ENCODE peak calls at places on chromosome 4, in eight cellular contexts. U, Q, R, X, J, W, A and F are unnamed samples.

GRCh38 chr4:47535567-47536147 is 50.6 kb downstream of the ATP10D start:
- DNase-seq in U (no peak), Q (no peak), R (no peak), X (no peak), J (no peak), W (no peak), A (no peak), F (no peak)

GRCh38 chr4:147975325-147975724 is 243.4 kb downstream of the ARHGAP10 start:
- DNase-seq in U (no peak), Q (no peak), R (no peak), X (peak), J (no peak), W (no peak), A (no peak), F (peak)

GRCh38 chr4:70734168-70734954 is 12.6 kb downstream of the RUFY3 start:
- DNase-seq in U (peak), Q (peak), R (no peak), X (peak), J (no peak), W (peak), A (no peak), F (no peak)

GRCh38 chr4:55445921-55446577 is 50.3 kb downstream of the TMEM165 start:
- DNase-seq in U (peak), Q (no peak), R (no peak), X (peak), J (peak), W (no peak), A (no peak), F (peak)

GRCh38 chr4:78310056-78310731 is 241.4 kb upstream of the ANXA3 start:
- DNase-seq in U (no peak), Q (no peak), R (no peak), X (peak), J (no peak), W (no peak), A (no peak), F (no peak)

GRCh38 chr4:156778606-156779005 is 193.0 kb downstream of the PDGFC start:
- DNase-seq in U (peak), Q (no peak), R (no peak), X (peak), J (no peak), W (peak), A (no peak), F (no peak)

GRCh38 chr4:88985088-88985779 is 71.8 kb downstream of the FAM13A start:
- DNase-seq in U (peak), Q (no peak), R (no peak), X (peak), J (peak), W (no peak), A (no peak), F (peak)

GRCh38 chr4:158015241-158015640 is 157.6 kb downstream of the GASK1B start:
- DNase-seq in U (peak), Q (no peak), R (no peak), X (peak), J (no peak), W (no peak), A (no peak), F (peak)

GRCh38 chr4:24607338-24607737 is 23.0 kb upstream of the DHX15 start:
- DNase-seq in U (no peak), Q (no peak), R (no peak), X (no peak), J (no peak), W (no peak), A (no peak), F (no peak)

GRCh38 chr4:173346074-173346473 is 11.9 kb upstream of the HMGB2 start:
- DNase-seq in U (peak), Q (no peak), R (no peak), X (peak), J (no peak), W (no peak), A (no peak), F (no peak)

GRCh38 chr4:41281038-41281634 is 24.4 kb downstream of the UCHL1 start:
- DNase-seq in U (peak), Q (peak), R (peak), X (peak), J (no peak), W (peak), A (no peak), F (peak)

GRCh38 chr4:178198691-178199090 is 756.5 kb upstream of the AGA start:
- DNase-seq in U (peak), Q (no peak), R (no peak), X (no peak), J (no peak), W (no peak), A (no peak), F (no peak)

GRCh38 chr4:183563874-183564273 is 59.0 kb downstream of the ING2 start:
- DNase-seq in U (peak), Q (peak), R (no peak), X (peak), J (no peak), W (no peak), A (no peak), F (peak)

GRCh38 chr4:55757356-55758024 is 62.1 kb upstream of the EXOC1L start:
- DNase-seq in U (no peak), Q (no peak), R (no peak), X (no peak), J (no peak), W (no peak), A (no peak), F (no peak)

GRCh38 chr4:53365121-53365485 is 758 bp downstream of the SCFD2 start:
- DNase-seq in U (peak), Q (peak), R (peak), X (peak), J (no peak), W (peak), A (no peak), F (no peak)

GRCh38 chr4:74874785-74875367 is 58.0 kb upstream of the PARM1 start:
- DNase-seq in U (peak), Q (peak), R (peak), X (peak), J (peak), W (peak), A (no peak), F (peak)

GRCh38 chr4:39045791-39046221 is 13.6 kb upstream of the TMEM156 start:
- DNase-seq in U (peak), Q (no peak), R (no peak), X (no peak), J (no peak), W (peak), A (no peak), F (no peak)

GRCh38 chr4:4423706-4424498 is 37.0 kb downstream of the NSG1 start:
- DNase-seq in U (no peak), Q (no peak), R (no peak), X (no peak), J (no peak), W (no peak), A (no peak), F (no peak)

GRCh38 chr4:53478671-53479456 is 101.4 kb downstream of the FIP1L1 start:
- DNase-seq in U (peak), Q (no peak), R (no peak), X (peak), J (peak), W (no peak), A (no peak), F (peak)

GRCh38 chr4:4761128-4761991 is 98.1 kb upstream of the MSX1 start:
- DNase-seq in U (no peak), Q (no peak), R (no peak), X (no peak), J (no peak), W (peak), A (no peak), F (no peak)

GRCh38 chr4:2850966-2851782 is 7.5 kb downstream of the ADD1 start:
- DNase-seq in U (peak), Q (no peak), R (no peak), X (no peak), J (no peak), W (no peak), A (no peak), F (no peak)

GRCh38 chr4:2930821-2931764 is 32.1 kb downstream of the NOP14 start:
- DNase-seq in U (no peak), Q (no peak), R (no peak), X (no peak), J (no peak), W (no peak), A (no peak), F (no peak)

GRCh38 chr4:24912252-24913098 is at the start of gene CCDC149:
- DNase-seq in U (peak), Q (peak), R (peak), X (peak), J (no peak), W (peak), A (peak), F (peak)

GRCh38 chr4:125387770-125388169 is 73.0 kb downstream of the FAT4 start:
- DNase-seq in U (peak), Q (no peak), R (no peak), X (peak), J (no peak), W (no peak), A (no peak), F (no peak)

GRCh38 chr4:2817701-2818350 is 24.9 kb downstream of the SH3BP2 start:
- DNase-seq in U (no peak), Q (peak), R (no peak), X (peak), J (no peak), W (no peak), A (no peak), F (no peak)

GRCh38 chr4:165351359-165352130 is 24.1 kb downstream of the MSMO1 start:
- DNase-seq in U (no peak), Q (no peak), R (no peak), X (no peak), J (no peak), W (no peak), A (no peak), F (no peak)

GRCh38 chr4:8387194-8387593 is 53.3 kb downstream of the ACOX3 start:
- DNase-seq in U (no peak), Q (no peak), R (no peak), X (no peak), J (no peak), W (no peak), A (no peak), F (no peak)

GRCh38 chr4:96525901-96526300 is 686.0 kb downstream of the PDHA2 start:
- DNase-seq in U (peak), Q (no peak), R (no peak), X (no peak), J (no peak), W (no peak), A (no peak), F (no peak)

GRCh38 chr4:40227284-40227683 is 30.5 kb downstream of the RHOH start:
- DNase-seq in U (no peak), Q (peak), R (peak), X (no peak), J (peak), W (no peak), A (no peak), F (no peak)

GRCh38 chr4:13539047-13539720 is 5.1 kb downstream of the NKX3-2 start:
- DNase-seq in U (no peak), Q (no peak), R (peak), X (peak), J (no peak), W (no peak), A (no peak), F (no peak)

GRCh38 chr4:71607109-71607508 is 176.8 kb downstream of the GC start:
- DNase-seq in U (no peak), Q (no peak), R (no peak), X (no peak), J (no peak), W (no peak), A (no peak), F (no peak)

GRCh38 chr4:100593933-100594332 is 76.1 kb upstream of the EMCN start:
- DNase-seq in U (no peak), Q (no peak), R (no peak), X (no peak), J (no peak), W (no peak), A (no peak), F (no peak)

GRCh38 chr4:94561249-94562024 is 109.7 kb downstream of the PDLIM5 start:
- DNase-seq in U (peak), Q (no peak), R (no peak), X (peak), J (no peak), W (no peak), A (no peak), F (peak)

GRCh38 chr4:156568041-156568440 is 403.6 kb downstream of the PDGFC start:
- DNase-seq in U (no peak), Q (no peak), R (no peak), X (peak), J (no peak), W (no peak), A (no peak), F (no peak)